ENCODE peak calls at places on chromosomes 6 and 20, in six cellular contexts. One of them, this sample, is unnamed.
A peak's percentile ranks its signal among the peaks of the same experiment; 100 is the strongest.

GRCh38 chr6:19697744-19698290 is 139.4 kb upstream of the ID4 start:
- DNase-seq in COLO829: no peak
- DNase-seq in midbrain: no peak
- DNase-seq in AG08396: peak; percentile 62
- DNase-seq in endothelial cell: no peak
- DNase-seq in GM13977: no peak
- DNase-seq in this sample: no peak

GRCh38 chr6:101534386-101534785 is 140.9 kb downstream of the GRIK2 start:
- DNase-seq in COLO829: no peak
- DNase-seq in AG08396: no peak
- DNase-seq in endothelial cell: no peak
- DNase-seq in midbrain: no peak
- DNase-seq in GM13977: no peak
- DNase-seq in this sample: no peak

GRCh38 chr6:148508401-148509151 is 165.9 kb downstream of the SASH1 start:
- DNase-seq in COLO829: peak; percentile 83
- DNase-seq in AG08396: peak; percentile 39
- DNase-seq in GM13977: no peak
- DNase-seq in midbrain: no peak
- DNase-seq in endothelial cell: no peak
- DNase-seq in this sample: no peak

GRCh38 chr6:112223070-112223861 is 31.1 kb downstream of the LAMA4 start:
- DNase-seq in endothelial cell: no peak
- DNase-seq in AG08396: peak; percentile 45
- DNase-seq in GM13977: no peak
- DNase-seq in COLO829: no peak
- DNase-seq in midbrain: no peak
- DNase-seq in this sample: no peak

GRCh38 chr20:48310312-48310711 is 517.5 kb downstream of the PREX1 start:
- DNase-seq in GM13977: no peak
- DNase-seq in midbrain: no peak
- DNase-seq in AG08396: no peak
- DNase-seq in endothelial cell: no peak
- DNase-seq in COLO829: no peak
- DNase-seq in this sample: no peak

GRCh38 chr20:56362833-56363413 is 4.1 kb downstream of the FAM210B start:
- DNase-seq in COLO829: no peak
- DNase-seq in GM13977: no peak
- DNase-seq in midbrain: no peak
- DNase-seq in AG08396: no peak
- DNase-seq in endothelial cell: peak; percentile 28
- DNase-seq in this sample: no peak

GRCh38 chr6:13278991-13279390 is 49.3 kb downstream of the TBC1D7 start:
- DNase-seq in midbrain: no peak
- DNase-seq in GM13977: no peak
- DNase-seq in endothelial cell: no peak
- DNase-seq in AG08396: peak; percentile 41
- DNase-seq in COLO829: peak; percentile 96
- DNase-seq in this sample: no peak

GRCh38 chr6:2240961-2241360 is 4.4 kb downstream of the GMDS start:
- DNase-seq in AG08396: no peak
- DNase-seq in GM13977: no peak
- DNase-seq in midbrain: no peak
- DNase-seq in endothelial cell: no peak
- DNase-seq in COLO829: no peak
- DNase-seq in this sample: no peak

GRCh38 chr6:16769131-16769985 is 8.1 kb upstream of the ATXN1 start:
- DNase-seq in endothelial cell: no peak
- DNase-seq in AG08396: peak; percentile 43
- DNase-seq in midbrain: no peak
- DNase-seq in COLO829: peak; percentile 76
- DNase-seq in GM13977: no peak
- DNase-seq in this sample: peak; percentile 47

GRCh38 chr6:89281779-89282246 is 33.3 kb downstream of the GABRR2 start:
- DNase-seq in midbrain: no peak
- DNase-seq in COLO829: peak; percentile 65
- DNase-seq in endothelial cell: peak; percentile 45
- DNase-seq in AG08396: peak; percentile 68
- DNase-seq in GM13977: peak; percentile 87
- DNase-seq in this sample: peak; percentile 83

GRCh38 chr6:67914419-67914818 is 720.7 kb upstream of the ADGRB3 start:
- DNase-seq in AG08396: no peak
- DNase-seq in endothelial cell: no peak
- DNase-seq in COLO829: no peak
- DNase-seq in GM13977: no peak
- DNase-seq in midbrain: no peak
- DNase-seq in this sample: no peak

GRCh38 chr6:44629636-44630035 is 242.1 kb downstream of the CDC5L start:
- DNase-seq in midbrain: no peak
- DNase-seq in COLO829: no peak
- DNase-seq in endothelial cell: peak; percentile 10
- DNase-seq in GM13977: no peak
- DNase-seq in AG08396: no peak
- DNase-seq in this sample: no peak

GRCh38 chr20:38581013-38581412 is at the start of gene ADIG:
- DNase-seq in endothelial cell: no peak
- DNase-seq in AG08396: no peak
- DNase-seq in midbrain: peak; percentile 69
- DNase-seq in GM13977: no peak
- DNase-seq in COLO829: peak; percentile 73
- DNase-seq in this sample: no peak

GRCh38 chr6:145756170-145756662 is 20.9 kb upstream of the EPM2A start:
- DNase-seq in AG08396: peak; percentile 11
- DNase-seq in GM13977: no peak
- DNase-seq in midbrain: no peak
- DNase-seq in endothelial cell: no peak
- DNase-seq in COLO829: peak; percentile 20
- DNase-seq in this sample: no peak

GRCh38 chr20:37954205-37954604 is 51.3 kb downstream of the VSTM2L start:
- DNase-seq in endothelial cell: no peak
- DNase-seq in GM13977: no peak
- DNase-seq in midbrain: no peak
- DNase-seq in AG08396: no peak
- DNase-seq in COLO829: no peak
- DNase-seq in this sample: no peak

GRCh38 chr20:38969708-38970107 is 7.6 kb downstream of the DHX35 start:
- DNase-seq in midbrain: no peak
- DNase-seq in endothelial cell: no peak
- DNase-seq in GM13977: no peak
- DNase-seq in AG08396: no peak
- DNase-seq in COLO829: no peak
- DNase-seq in this sample: no peak

GRCh38 chr6:788058-788457 is 95.1 kb upstream of the EXOC2 start:
- DNase-seq in GM13977: no peak
- DNase-seq in midbrain: no peak
- DNase-seq in AG08396: no peak
- DNase-seq in COLO829: no peak
- DNase-seq in endothelial cell: no peak
- DNase-seq in this sample: no peak

GRCh38 chr6:30091577-30092381 is 16.2 kb upstream of the RNF39 start:
- DNase-seq in GM13977: no peak
- DNase-seq in COLO829: peak; percentile 64
- DNase-seq in midbrain: no peak
- DNase-seq in AG08396: peak; percentile 81
- DNase-seq in endothelial cell: no peak
- DNase-seq in this sample: no peak

GRCh38 chr6:73511796-73512195 is 9.0 kb downstream of the EEF1A1 start:
- DNase-seq in COLO829: no peak
- DNase-seq in GM13977: no peak
- DNase-seq in midbrain: no peak
- DNase-seq in AG08396: no peak
- DNase-seq in endothelial cell: no peak
- DNase-seq in this sample: peak; percentile 59

GRCh38 chr6:155481215-155481614 is 25.6 kb upstream of the NOX3 start:
- DNase-seq in AG08396: peak; percentile 13
- DNase-seq in midbrain: no peak
- DNase-seq in endothelial cell: no peak
- DNase-seq in GM13977: no peak
- DNase-seq in COLO829: no peak
- DNase-seq in this sample: no peak

GRCh38 chr20:49167811-49168507 is 20.2 kb downstream of the STAU1 start:
- DNase-seq in AG08396: peak; percentile 54
- DNase-seq in COLO829: no peak
- DNase-seq in GM13977: no peak
- DNase-seq in endothelial cell: no peak
- DNase-seq in midbrain: no peak
- DNase-seq in this sample: no peak

GRCh38 chr20:23889775-23890187 is 10.2 kb upstream of the CST5 start:
- DNase-seq in midbrain: peak; percentile 41
- DNase-seq in endothelial cell: peak; percentile 70
- DNase-seq in AG08396: peak; percentile 48
- DNase-seq in GM13977: peak; percentile 31
- DNase-seq in COLO829: peak; percentile 42
- DNase-seq in this sample: peak; percentile 67

GRCh38 chr20:34549291-34549928 is 9.1 kb upstream of the MAP1LC3A start:
- DNase-seq in AG08396: no peak
- DNase-seq in midbrain: no peak
- DNase-seq in endothelial cell: peak; percentile 40
- DNase-seq in GM13977: no peak
- DNase-seq in COLO829: no peak
- DNase-seq in this sample: peak; percentile 51

GRCh38 chr20:62638055-62638570 is 4.2 kb upstream of the SLCO4A1 start:
- DNase-seq in COLO829: no peak
- DNase-seq in AG08396: no peak
- DNase-seq in midbrain: no peak
- DNase-seq in GM13977: no peak
- DNase-seq in endothelial cell: no peak
- DNase-seq in this sample: no peak

GRCh38 chr6:122998403-122998965 is 2.4 kb downstream of the CLVS2 start:
- DNase-seq in midbrain: no peak
- DNase-seq in endothelial cell: no peak
- DNase-seq in COLO829: no peak
- DNase-seq in GM13977: no peak
- DNase-seq in AG08396: no peak
- DNase-seq in this sample: no peak

GRCh38 chr20:58981564-58982364 is 708 bp downstream of the NELFCD start:
- DNase-seq in GM13977: no peak
- DNase-seq in AG08396: no peak
- DNase-seq in COLO829: no peak
- DNase-seq in endothelial cell: no peak
- DNase-seq in midbrain: no peak
- DNase-seq in this sample: peak; percentile 56

GRCh38 chr6:109523478-109523877 is 40.5 kb upstream of the ZBTB24 start:
- DNase-seq in AG08396: peak; percentile 47
- DNase-seq in endothelial cell: no peak
- DNase-seq in COLO829: no peak
- DNase-seq in midbrain: no peak
- DNase-seq in GM13977: no peak
- DNase-seq in this sample: no peak

GRCh38 chr6:158754738-158755137 is 64.4 kb downstream of the EZR start:
- DNase-seq in midbrain: no peak
- DNase-seq in COLO829: no peak
- DNase-seq in GM13977: no peak
- DNase-seq in endothelial cell: no peak
- DNase-seq in AG08396: no peak
- DNase-seq in this sample: no peak

GRCh38 chr20:51667002-51667408 is 101.2 kb downstream of the ATP9A start:
- DNase-seq in AG08396: no peak
- DNase-seq in endothelial cell: no peak
- DNase-seq in GM13977: no peak
- DNase-seq in midbrain: no peak
- DNase-seq in COLO829: no peak
- DNase-seq in this sample: no peak

GRCh38 chr20:23873370-23874015 is 6.1 kb downstream of the CST5 start:
- DNase-seq in midbrain: no peak
- DNase-seq in AG08396: no peak
- DNase-seq in GM13977: no peak
- DNase-seq in endothelial cell: no peak
- DNase-seq in COLO829: peak; percentile 45
- DNase-seq in this sample: no peak

GRCh38 chr20:24027229-24027628 is 38.6 kb upstream of the GGTLC1 start:
- DNase-seq in GM13977: no peak
- DNase-seq in midbrain: no peak
- DNase-seq in endothelial cell: no peak
- DNase-seq in COLO829: peak; percentile 68
- DNase-seq in AG08396: no peak
- DNase-seq in this sample: peak; percentile 9

GRCh38 chr6:97473979-97474378 is 191.0 kb upstream of the MMS22L start:
- DNase-seq in AG08396: no peak
- DNase-seq in GM13977: no peak
- DNase-seq in midbrain: no peak
- DNase-seq in endothelial cell: no peak
- DNase-seq in COLO829: no peak
- DNase-seq in this sample: no peak

GRCh38 chr20:20395856-20396600 is 28.1 kb downstream of the INSM1 start:
- DNase-seq in GM13977: no peak
- DNase-seq in AG08396: no peak
- DNase-seq in midbrain: no peak
- DNase-seq in endothelial cell: no peak
- DNase-seq in COLO829: no peak
- DNase-seq in this sample: no peak

GRCh38 chr6:90105766-90106165 is 190.9 kb downstream of the BACH2 start:
- DNase-seq in AG08396: no peak
- DNase-seq in GM13977: no peak
- DNase-seq in midbrain: no peak
- DNase-seq in COLO829: no peak
- DNase-seq in endothelial cell: no peak
- DNase-seq in this sample: no peak

GRCh38 chr20:23340524-23340923 is 10.1 kb upstream of the NXT1 start:
- DNase-seq in AG08396: peak; percentile 56
- DNase-seq in COLO829: peak; percentile 87
- DNase-seq in midbrain: peak; percentile 66
- DNase-seq in GM13977: peak; percentile 66
- DNase-seq in endothelial cell: peak; percentile 72
- DNase-seq in this sample: peak; percentile 71

This sample was measured in NAMALWA.